ENCODE peak calls at places on chromosomes 2 and 18, in four cellular contexts. One of them, this sample, is unnamed.

GRCh38 chr18:73848656-73849055 is 299.0 kb downstream of the FBXO15 start:
- DNase-seq in cardiac muscle cell: no peak
- DNase-seq in ascending aorta: no peak
- DNase-seq in transverse colon: no peak
- DNase-seq in this sample: no peak

GRCh38 chr2:215760526-215760925 is 252.8 kb downstream of the MREG start:
- DNase-seq in cardiac muscle cell: no peak
- DNase-seq in transverse colon: no peak
- DNase-seq in ascending aorta: no peak
- DNase-seq in this sample: no peak

GRCh38 chr2:219331560-219332213 is 857 bp downstream of the RESP18 start:
- DNase-seq in ascending aorta: no peak
- DNase-seq in cardiac muscle cell: peak; percentile 82
- DNase-seq in transverse colon: peak; percentile 11
- DNase-seq in this sample: peak; percentile 4

GRCh38 chr18:41731887-41732286 is 223.1 kb upstream of the PIK3C3 start:
- DNase-seq in ascending aorta: no peak
- DNase-seq in transverse colon: no peak
- DNase-seq in cardiac muscle cell: no peak
- DNase-seq in this sample: no peak

GRCh38 chr18:77021075-77021474 is 111.5 kb downstream of the MBP start:
- DNase-seq in ascending aorta: no peak
- DNase-seq in transverse colon: no peak
- DNase-seq in cardiac muscle cell: no peak
- DNase-seq in this sample: no peak

GRCh38 chr2:122020377-122020776 is 264.9 kb downstream of the TSN start:
- DNase-seq in transverse colon: no peak
- DNase-seq in cardiac muscle cell: no peak
- DNase-seq in ascending aorta: no peak
- DNase-seq in this sample: no peak

GRCh38 chr2:229180658-229181057 is 90.4 kb downstream of the PID1 start:
- DNase-seq in cardiac muscle cell: no peak
- DNase-seq in ascending aorta: no peak
- DNase-seq in transverse colon: no peak
- DNase-seq in this sample: no peak

GRCh38 chr2:217794133-217794986 is 208.4 kb downstream of the TNS1 start:
- DNase-seq in transverse colon: no peak
- DNase-seq in cardiac muscle cell: no peak
- DNase-seq in ascending aorta: no peak
- DNase-seq in this sample: no peak

GRCh38 chr18:77108001-77108692 is 24.4 kb downstream of the MBP start:
- DNase-seq in transverse colon: peak; percentile 51
- DNase-seq in cardiac muscle cell: no peak
- DNase-seq in ascending aorta: no peak
- DNase-seq in this sample: no peak

GRCh38 chr18:48764452-48764851 is 186.3 kb downstream of the SMAD7 start:
- DNase-seq in transverse colon: no peak
- DNase-seq in ascending aorta: no peak
- DNase-seq in cardiac muscle cell: no peak
- DNase-seq in this sample: no peak
- H3K4me1 ChIP-seq in transverse colon: peaks cover 19% of the 10 kb centered on the region
- H3K4me1 ChIP-seq in ascending aorta: no peaks in the 10 kb centered on the region
- H3K4me1 ChIP-seq in cardiac muscle cell: peaks cover 11% of the 10 kb centered on the region
- H3K4me1 ChIP-seq in this sample: peaks cover 8% of the 10 kb centered on the region

DNA sequence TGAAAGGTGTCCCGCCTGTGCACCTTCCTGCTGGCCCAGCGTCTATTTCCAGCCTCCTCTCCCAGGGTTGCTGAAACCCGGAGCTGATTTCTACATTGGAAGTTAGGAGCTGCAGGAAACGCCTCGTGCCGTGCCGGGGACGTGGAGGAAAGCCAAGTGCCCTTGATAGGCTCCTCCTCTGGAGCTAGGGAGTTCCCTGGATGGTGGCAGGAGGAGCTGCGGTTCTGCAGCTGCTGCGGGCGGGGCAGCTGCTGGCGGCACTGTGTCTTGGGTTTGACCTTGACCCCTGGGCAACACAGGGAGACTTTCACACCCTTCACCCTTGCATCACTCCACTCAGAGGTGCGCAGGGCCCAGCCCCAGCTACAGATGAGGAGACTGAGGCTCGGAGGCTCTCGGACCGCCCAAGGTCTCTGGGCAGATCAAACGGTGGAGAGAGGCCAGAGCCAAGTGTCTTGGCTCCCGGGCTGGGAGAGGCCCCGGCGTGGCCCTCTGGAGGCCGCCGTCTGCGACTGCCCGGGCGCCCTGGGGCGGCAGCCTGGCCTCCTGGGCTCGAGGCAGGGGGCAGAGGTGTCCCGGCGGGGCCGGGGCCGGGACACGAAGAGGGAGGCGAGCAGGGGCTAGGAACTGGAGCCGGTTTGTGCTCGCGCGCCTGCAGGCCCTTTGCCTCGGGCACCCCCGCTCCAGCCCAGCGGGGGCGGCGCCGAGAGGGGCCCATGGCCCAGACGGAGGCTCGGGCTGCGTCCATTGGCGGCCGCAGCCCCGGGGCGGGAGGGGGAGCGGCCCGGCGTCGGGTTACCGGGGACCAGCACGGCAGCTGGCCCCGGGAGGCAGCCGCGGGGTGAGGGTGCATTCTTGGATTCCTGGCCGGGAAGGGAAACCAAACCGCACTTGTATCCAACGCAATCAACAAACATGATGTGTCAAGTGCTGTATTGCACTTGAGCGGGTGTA is 129.7 kb upstream of the SLC1A4 start:
- DNase-seq in ascending aorta: peak; percentile 59
- DNase-seq in transverse colon: peak; percentile 94
- DNase-seq in cardiac muscle cell: peak; percentile 89
- DNase-seq in this sample: no peak
- H3K27ac ChIP-seq in ascending aorta: peak overlapping the region; percentile 94
- H3K27ac ChIP-seq in transverse colon: peak overlapping the region; percentile 97
- H3K27ac ChIP-seq in cardiac muscle cell: peak overlapping the region; percentile 86
- H3K27ac ChIP-seq in this sample: no peak overlapping the region

DNA sequence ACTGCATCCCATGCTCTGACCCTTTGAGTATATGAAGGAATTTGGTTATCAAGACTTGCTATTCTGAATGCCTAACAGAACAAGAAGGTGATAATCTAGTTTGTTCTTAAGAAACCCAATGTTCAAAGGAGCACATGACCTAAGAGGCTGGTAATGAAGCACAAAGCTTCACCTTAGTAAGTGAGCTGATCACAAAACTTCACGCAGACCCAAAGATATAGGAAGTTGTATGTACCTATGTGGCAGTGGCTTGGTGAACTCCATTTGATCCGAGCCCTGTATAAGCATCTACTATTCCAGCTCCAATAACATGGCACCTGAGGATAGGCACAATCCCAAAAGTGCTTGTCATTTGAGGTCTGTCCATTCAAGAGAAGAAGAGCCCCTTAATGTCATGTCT is 78.6 kb downstream of the ANKRD44 start:
- DNase-seq in transverse colon: no peak
- DNase-seq in cardiac muscle cell: no peak
- DNase-seq in ascending aorta: no peak
- DNase-seq in this sample: peak; percentile 41
- H3K4me1 ChIP-seq in transverse colon: no peaks in the 10 kb centered on the region
- H3K4me1 ChIP-seq in cardiac muscle cell: no peaks in the 10 kb centered on the region
- H3K4me1 ChIP-seq in ascending aorta: no peaks in the 10 kb centered on the region
- H3K4me1 ChIP-seq in this sample: peaks cover 97% of the 10 kb centered on the region

DNA sequence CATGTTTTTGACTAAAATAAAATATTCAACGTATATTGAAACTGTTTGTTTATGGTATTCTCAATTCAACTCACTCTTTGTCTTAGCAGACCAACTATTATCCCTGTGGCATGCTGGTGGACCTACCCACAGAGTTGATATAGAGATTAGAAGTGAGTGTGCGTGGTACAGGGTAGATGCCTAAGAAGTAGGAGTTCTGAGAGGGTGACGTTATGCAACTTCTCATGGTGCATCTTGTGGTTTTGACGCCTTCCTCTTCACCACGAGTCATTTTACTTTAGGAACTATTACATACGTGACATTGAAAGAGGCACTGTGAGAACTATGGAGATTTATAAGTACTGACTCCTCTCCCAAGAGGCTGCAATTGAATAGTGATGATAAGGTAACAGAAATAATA is 26.6 kb upstream of the NAPG start:
- DNase-seq in cardiac muscle cell: no peak
- DNase-seq in transverse colon: no peak
- DNase-seq in ascending aorta: no peak
- DNase-seq in this sample: no peak
- H3K27ac ChIP-seq in cardiac muscle cell: no peak overlapping the region
- H3K27ac ChIP-seq in transverse colon: no peak overlapping the region
- H3K27ac ChIP-seq in ascending aorta: no peak overlapping the region
- H3K27ac ChIP-seq in this sample: no peak overlapping the region

GRCh38 chr2:39306626-39307025 is 62.9 kb upstream of the CDKL4 start:
- DNase-seq in transverse colon: no peak
- DNase-seq in cardiac muscle cell: no peak
- DNase-seq in ascending aorta: no peak
- DNase-seq in this sample: no peak

GRCh38 chr2:39304729-39305128 is 61.0 kb upstream of the CDKL4 start:
- DNase-seq in transverse colon: no peak
- DNase-seq in cardiac muscle cell: no peak
- DNase-seq in ascending aorta: no peak
- DNase-seq in this sample: no peak

GRCh38 chr2:39301352-39301751 is 57.6 kb upstream of the CDKL4 start:
- DNase-seq in cardiac muscle cell: no peak
- DNase-seq in ascending aorta: no peak
- DNase-seq in transverse colon: no peak
- DNase-seq in this sample: no peak

GRCh38 chr2:39300044-39300820 is 56.5 kb upstream of the CDKL4 start:
- DNase-seq in cardiac muscle cell: no peak
- DNase-seq in ascending aorta: no peak
- DNase-seq in transverse colon: no peak
- DNase-seq in this sample: no peak

DNA sequence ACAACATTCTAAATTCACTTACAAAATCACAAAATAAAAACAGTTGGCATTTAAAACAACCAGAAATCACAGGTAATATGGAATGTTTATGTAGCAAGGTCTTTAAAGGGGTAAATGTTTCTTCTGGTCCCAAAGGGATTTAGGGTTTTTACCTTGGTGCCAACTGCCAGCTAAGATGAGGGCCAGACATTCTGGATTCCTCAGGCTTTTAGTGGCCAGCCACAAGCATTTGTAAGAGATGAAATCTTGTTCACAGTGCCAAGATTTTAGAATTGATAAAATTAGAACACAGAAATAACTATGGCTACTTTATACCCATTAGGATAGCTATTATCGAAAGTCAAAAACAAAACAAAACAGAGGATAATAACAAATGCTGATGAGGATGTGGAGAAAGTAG is 60.4 kb upstream of the CDKL4 start:
- DNase-seq in ascending aorta: no peak
- DNase-seq in cardiac muscle cell: no peak
- DNase-seq in transverse colon: no peak
- DNase-seq in this sample: no peak
- H3K4me1 ChIP-seq in ascending aorta: no peaks in the 10 kb centered on the region
- H3K4me1 ChIP-seq in cardiac muscle cell: no peaks in the 10 kb centered on the region
- H3K4me1 ChIP-seq in transverse colon: no peaks in the 10 kb centered on the region
- H3K4me1 ChIP-seq in this sample: no peaks in the 10 kb centered on the region